ENCODE peak calls at places on chromosomes 7 and 10, in four cellular contexts. Q is H9, N is IMR-90, T is mesenchymal stem cell. I is an unnamed sample.

GRCh38 chr7:118003438-118003837 is 130.2 kb upstream of the CTTNBP2 start:
- DNase-seq in Q (no peak), T (no peak), N (no peak), I (peak)

GRCh38 chr10:2963889-2964631 is 103.3 kb upstream of the PFKP start:
- DNase-seq in Q (peak), N (no peak), T (no peak), I (peak)

GRCh38 chr10:77038412-77038806 is 599.2 kb downstream of the KCNMA1 start:
- DNase-seq in Q (no peak), N (no peak), T (no peak), I (no peak)

GRCh38 chr10:122786269-122786668 is 59.4 kb downstream of the CUZD1 start:
- DNase-seq in T (no peak), Q (peak), N (peak), I (peak)

GRCh38 chr10:15209827-15210509 is 41.5 kb upstream of the NMT2 start:
- DNase-seq in T (peak), Q (peak), N (peak), I (peak)

GRCh38 chr10:119233123-119233820 is 25.9 kb downstream of the GRK5 start:
- DNase-seq in T (peak), N (peak), Q (no peak), I (no peak)

GRCh38 chr7:522071-522937 is 2.7 kb upstream of the PDGFA start:
- DNase-seq in Q (no peak), T (peak), N (peak), I (peak)

GRCh38 chr10:93030409-93030808 is 30.2 kb upstream of the CYP26C1 start:
- DNase-seq in Q (no peak), N (peak), T (peak), I (peak)

GRCh38 chr7:1114505-1114904 is 26.6 kb downstream of the GPER1 start:
- DNase-seq in Q (no peak), N (no peak), T (no peak), I (no peak)

GRCh38 chr7:129169171-129169643 is 19.2 kb upstream of the SMO start:
- DNase-seq in T (peak), Q (peak), N (no peak), I (peak)

GRCh38 chr10:32976338-32976737 is 18.3 kb upstream of the ITGB1 start:
- DNase-seq in Q (no peak), T (no peak), N (no peak), I (no peak)

GRCh38 chr10:44995914-44996633 is 4.6 kb upstream of the ZNF22 start:
- DNase-seq in N (peak), T (peak), Q (no peak), I (no peak)

GRCh38 chr10:5447611-5448071 is 35.3 kb downstream of the NET1 start:
- DNase-seq in T (no peak), N (peak), Q (no peak), I (peak)

GRCh38 chr10:23516530-23516929 is 77.7 kb downstream of the OTUD1 start:
- DNase-seq in Q (no peak), N (peak), T (peak), I (peak)

GRCh38 chr7:116501425-116502167 is 2.1 kb downstream of the CAV2 start:
- DNase-seq in Q (no peak), N (peak), T (no peak), I (no peak)

GRCh38 chr10:125448596-125448995 is 234.4 kb downstream of the TEX36 start:
- DNase-seq in Q (peak), T (no peak), N (peak), I (peak)

GRCh38 chr10:97010695-97011206 is 175.0 kb downstream of the SLIT1 start:
- DNase-seq in T (no peak), N (no peak), Q (no peak), I (no peak)

GRCh38 chr10:31604141-31604540 is 285.1 kb downstream of the ZEB1 start:
- DNase-seq in N (peak), T (no peak), Q (no peak), I (peak)

DNA sequence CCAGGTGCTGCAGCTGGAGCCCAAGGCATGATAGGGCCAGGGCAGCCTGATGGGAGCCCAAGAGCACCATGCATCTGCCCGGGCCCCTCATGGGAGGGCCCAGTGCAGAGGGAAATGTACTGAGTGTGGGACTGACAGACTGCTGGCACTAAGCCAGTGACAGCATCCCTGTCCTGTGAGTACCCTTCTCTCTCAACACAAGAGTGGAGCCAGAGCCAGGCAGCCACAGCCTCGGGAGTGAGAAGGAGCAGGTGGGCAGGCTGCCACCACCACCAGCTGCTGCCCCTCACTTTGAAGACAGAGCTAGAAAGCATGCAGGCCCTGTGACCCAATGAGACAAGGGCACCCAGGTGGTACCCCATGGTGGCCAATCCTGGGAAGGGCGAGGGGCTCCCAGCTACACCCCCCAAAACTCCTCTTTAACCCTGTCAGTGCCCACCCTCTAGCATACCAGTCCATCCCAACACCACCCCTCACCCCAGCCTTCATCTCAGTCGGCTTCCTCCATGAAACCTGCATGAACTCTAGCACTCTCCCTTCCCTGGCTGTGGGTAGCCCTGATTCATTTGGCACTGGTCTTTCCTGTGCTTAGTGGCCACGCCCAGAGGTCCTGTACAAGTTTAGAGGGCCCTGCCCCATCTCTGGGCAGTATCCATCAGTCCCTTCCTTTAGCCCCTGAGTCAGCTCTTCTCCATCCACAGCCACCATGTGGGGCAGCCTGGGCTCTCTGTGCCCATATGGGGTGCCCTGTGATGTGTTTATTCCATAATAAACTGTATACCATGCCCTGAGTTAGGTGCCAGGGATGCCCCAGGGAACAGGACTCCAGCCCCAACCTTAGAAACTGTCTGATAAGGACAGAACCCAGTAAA is 207.1 kb upstream of the ZMIZ1 start:
- DNase-seq in N (no peak), T (no peak), Q (no peak), I (no peak)
- H2BK5ac ChIP-seq in N (no peak), T (no peak), Q (no peak), I (no peak)

DNA sequence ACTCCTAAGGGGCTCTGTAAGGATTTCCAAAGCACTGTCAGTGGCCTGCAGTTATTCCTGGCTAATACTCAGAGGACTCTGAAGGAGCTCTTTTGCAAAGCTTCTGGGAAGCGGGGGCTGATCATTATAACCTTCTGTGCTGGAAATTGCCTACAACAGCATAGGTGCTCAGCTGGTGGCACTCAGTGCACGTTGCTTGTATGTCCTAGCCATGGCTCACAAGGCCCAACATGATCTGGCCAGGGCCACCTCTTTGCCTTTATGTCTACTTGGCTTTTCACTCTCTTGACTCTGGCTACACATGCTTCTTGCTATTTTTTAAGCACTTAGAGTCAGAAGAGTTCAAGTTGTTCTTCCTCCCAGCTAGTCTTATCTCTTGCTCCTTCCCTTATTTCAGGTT is 17.5 kb downstream of the LAMB4 start:
- DNase-seq in Q (no peak), N (no peak), T (no peak), I (no peak)
- H3K23ac ChIP-seq in Q (no peak), N (no peak), T (no peak), I (no peak)

GRCh38 chr7:99730992-99731391 is 4.0 kb downstream of the CYP3A7 start:
- DNase-seq in Q (no peak), T (no peak), N (no peak), I (no peak)

GRCh38 chr7:99730262-99730810 is 4.7 kb downstream of the CYP3A7 start:
- DNase-seq in N (no peak), T (no peak), Q (no peak), I (no peak)

GRCh38 chr7:99731638-99732374 is 3.2 kb downstream of the CYP3A7 start:
- DNase-seq in N (no peak), T (no peak), Q (no peak), I (no peak)

GRCh38 chr7:99728615-99729014 is 6.4 kb downstream of the CYP3A7 start:
- DNase-seq in N (no peak), Q (no peak), T (no peak), I (no peak)

DNA sequence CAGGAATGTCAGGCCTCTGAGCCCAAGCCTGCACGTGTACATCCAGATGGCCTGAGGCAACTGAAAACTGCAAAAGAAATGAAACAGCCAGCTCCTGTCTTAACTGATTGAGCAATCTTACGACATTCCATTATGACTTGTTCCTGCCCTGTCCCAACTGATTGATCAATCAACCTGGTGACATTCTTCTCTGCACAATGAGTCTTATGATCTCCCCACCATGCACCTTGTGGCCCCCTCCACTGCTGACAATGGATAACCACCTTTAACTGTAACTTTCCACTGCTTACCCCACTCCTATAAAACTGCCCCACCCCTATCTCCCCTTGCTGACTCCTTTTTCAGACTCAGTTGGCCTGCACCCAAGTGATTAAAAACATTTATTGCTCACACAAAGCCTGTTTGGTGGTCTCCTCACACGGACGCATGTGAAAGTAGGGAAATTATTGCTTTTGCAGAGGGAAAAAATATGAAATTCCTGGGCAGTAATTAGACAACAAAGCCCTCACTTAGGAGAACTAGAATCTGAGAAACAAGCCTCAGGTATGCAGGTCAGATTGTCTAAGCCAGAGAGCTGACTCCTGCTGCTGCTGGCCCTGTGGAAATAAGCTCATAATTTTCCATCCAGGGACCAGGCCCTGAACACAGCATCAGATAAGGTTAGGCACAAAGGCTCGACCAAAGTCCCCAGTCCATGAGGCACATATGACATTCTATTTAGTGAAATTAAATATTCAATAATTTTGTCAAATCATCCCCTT is 5.3 kb downstream of the CYP3A7 start:
- DNase-seq in N (no peak), Q (no peak), T (peak), I (no peak)
- H2BK5ac ChIP-seq in N (no peak), Q (no peak), T (no peak), I (no peak)

DNA sequence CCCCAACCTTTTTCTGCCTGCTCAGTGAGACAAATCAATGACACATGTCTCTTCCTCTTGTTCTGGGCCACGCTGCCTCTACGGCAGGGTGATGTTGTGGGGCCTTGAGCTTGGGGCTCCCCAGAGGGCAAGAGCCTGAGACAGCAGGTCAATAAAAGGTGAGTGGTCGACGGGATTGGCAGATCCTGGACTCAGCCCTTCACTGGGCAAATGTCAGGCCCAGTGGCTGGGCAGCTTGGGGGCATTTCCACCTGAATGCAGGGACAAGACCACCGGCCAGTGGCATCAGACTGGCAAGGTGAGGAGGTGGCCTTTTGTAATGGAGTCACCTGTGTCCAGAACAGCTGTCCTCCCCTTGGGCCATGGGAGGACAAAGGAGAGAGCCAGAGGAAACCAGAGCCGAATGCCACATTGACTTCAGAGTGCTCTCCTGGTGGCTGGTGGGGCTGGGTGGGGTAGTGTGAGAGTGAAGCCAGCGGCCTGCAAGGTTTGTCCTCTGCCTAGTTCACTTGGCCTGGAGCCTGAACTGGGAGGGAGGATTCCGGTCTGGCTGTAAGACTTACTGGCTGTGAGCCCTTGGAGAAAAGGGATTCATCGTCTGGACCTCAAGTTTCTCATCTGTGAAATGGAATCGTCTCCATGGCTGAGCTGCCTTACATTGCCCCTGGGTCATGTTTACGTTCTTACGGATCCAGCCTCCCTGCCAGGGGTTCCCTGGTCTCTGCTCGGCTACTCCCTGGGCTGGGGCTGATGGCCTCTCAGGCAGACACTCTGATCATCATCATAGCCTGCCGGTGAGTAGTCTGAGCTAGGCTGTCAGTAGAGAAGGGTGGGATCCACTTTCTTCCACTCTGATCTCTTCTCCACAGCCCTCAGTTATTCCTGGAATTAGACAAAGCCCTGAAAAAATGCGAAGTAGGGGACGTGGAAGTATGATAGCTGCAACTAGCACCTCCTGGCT is 25.4 kb upstream of the CRHR2 start:
- DNase-seq in Q (no peak), N (no peak), T (no peak), I (no peak)
- H3K23ac ChIP-seq in Q (no peak), N (no peak), T (no peak), I (no peak)

DNA sequence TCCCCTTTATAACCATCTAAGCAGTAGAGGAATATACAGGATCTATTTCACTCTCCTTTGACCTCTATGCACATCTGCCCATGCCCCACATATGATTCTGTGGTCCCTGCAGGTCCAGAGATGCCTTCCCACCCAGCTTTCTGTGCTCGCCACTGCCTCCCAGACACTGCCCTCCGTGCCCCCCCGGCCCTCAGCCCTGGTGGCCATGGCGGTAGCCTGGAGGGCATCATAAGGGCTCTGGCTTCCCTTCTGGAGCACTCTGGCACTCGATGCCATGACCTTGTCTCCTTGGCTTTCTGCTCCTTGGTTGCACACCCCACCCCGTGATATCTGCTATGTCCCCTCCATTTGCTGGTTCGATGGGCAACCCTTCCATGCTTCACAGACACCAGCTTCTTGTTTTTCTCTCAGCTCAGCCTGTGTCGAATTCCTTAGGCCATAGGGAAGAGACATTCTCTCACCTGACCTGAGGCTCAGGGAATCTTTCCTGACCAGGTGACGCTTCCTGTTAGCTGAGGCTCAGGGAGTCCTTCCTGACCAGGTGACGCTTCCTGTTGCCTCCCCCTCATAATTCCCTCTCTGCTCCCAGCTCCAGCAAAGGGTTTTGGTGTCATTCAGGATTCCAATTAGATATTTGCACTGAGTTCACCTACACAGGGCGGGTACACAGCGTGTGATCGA is 100.4 kb upstream of the GLI3 start:
- DNase-seq in Q (no peak), T (no peak), N (no peak), I (peak)
- H2BK5ac ChIP-seq in Q (no peak), T (no peak), N (no peak), I (no peak)

GRCh38 chr7:128078309-128078708 is 47.1 kb upstream of the LRRC4 start:
- DNase-seq in N (no peak), Q (no peak), T (no peak), I (no peak)
- H3K23ac ChIP-seq in N (no peak), Q (no peak), T (no peak), I (no peak)

GRCh38 chr7:46134385-46134784 is 213.3 kb upstream of the IGFBP3 start:
- DNase-seq in T (no peak), N (no peak), Q (no peak), I (no peak)

GRCh38 chr7:46131916-46132795 is 211.1 kb upstream of the IGFBP3 start:
- DNase-seq in N (no peak), Q (peak), T (peak), I (peak)

GRCh38 chr7:46134795-46135194 is 213.7 kb upstream of the IGFBP3 start:
- DNase-seq in Q (no peak), N (no peak), T (no peak), I (no peak)

GRCh38 chr7:46133741-46134140 is 212.7 kb upstream of the IGFBP3 start:
- DNase-seq in T (peak), Q (no peak), N (no peak), I (no peak)

DNA sequence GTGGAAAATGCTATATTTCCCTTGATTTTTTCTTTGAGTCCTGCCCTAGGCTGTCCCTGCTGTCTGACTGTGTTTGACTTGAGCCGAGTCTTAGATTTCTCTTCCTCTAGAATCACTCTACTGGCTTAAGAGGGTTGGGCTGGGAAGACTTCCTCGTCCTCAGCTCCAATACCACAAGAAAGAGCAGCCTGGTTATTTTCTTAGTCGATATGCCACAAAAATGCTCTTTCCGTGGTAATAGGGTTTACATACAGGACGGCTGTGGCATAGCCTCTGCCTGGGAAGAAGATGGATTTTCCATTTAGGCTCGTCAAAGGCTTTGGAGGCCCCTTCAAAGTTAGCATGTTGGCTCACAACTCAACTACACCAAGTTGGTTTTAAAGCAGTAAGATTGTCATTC is 212.0 kb upstream of the IGFBP3 start:
- DNase-seq in N (no peak), T (peak), Q (no peak), I (no peak)
- H2BK5ac ChIP-seq in N (peak), T (no peak), Q (no peak), I (no peak)

DNA sequence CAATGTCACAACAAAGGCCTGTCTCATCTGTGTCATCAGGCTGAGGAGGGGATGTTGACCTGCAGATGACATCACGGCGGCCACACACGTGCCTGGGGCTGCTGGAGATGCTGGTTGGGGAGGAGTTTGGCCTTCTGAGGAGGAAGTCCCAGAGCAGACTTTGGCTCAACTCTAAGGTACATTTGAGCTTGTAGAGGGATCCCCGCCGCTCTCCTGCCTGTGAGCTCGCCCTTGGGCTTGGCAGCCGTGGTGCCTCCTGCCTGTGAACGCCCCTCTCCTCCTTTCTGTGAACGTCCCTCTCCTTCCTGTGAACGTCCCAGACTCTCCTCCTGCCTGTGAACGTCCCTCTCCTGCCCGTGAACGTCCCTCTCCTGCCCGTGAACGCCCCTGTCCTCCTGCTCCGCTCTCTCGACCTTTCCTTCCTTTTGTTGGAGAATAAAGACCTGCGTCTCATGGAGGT is 176.4 kb downstream of the DNAJB6 start:
- DNase-seq in Q (no peak), T (no peak), N (no peak), I (peak)
- H3K23ac ChIP-seq in Q (no peak), T (no peak), N (no peak), I (no peak)